ENCODE peak calls at places on chromosomes 11 and 22, in nine cellular contexts. X, C, O, L, E, G, A, T and V are unnamed samples.
A peak's percentile ranks its signal among the peaks of the same experiment; 100 is the strongest.

GRCh38 chr11:126391970-126392637 is 36.6 kb downstream of the ST3GAL4 start:
- DNase-seq in A (no peak), L (no peak), X (no peak), C (no peak), G (peak; percentile 83), O (no peak), T (no peak), E (peak; percentile 74), V (peak; percentile 76)

GRCh38 chr11:106889718-106890117 is 128.6 kb downstream of the GUCY1A2 start:
- DNase-seq in E (no peak), X (no peak), A (no peak), L (no peak), O (no peak), C (no peak), T (no peak), G (no peak), V (no peak)

GRCh38 chr22:42330953-42331525 is 60.6 kb upstream of the TCF20 start:
- DNase-seq in T (no peak), G (no peak), O (no peak), A (no peak), X (no peak), C (no peak), E (no peak), L (no peak), V (no peak)

GRCh38 chr11:76577199-76577920 is 93.2 kb downstream of the LRRC32 start:
- DNase-seq in T (no peak), E (peak; percentile 92), G (no peak), L (no peak), A (no peak), X (peak; percentile 89), C (peak; percentile 96), O (peak; percentile 95), V (peak; percentile 93)

GRCh38 chr11:57885298-57886035 is 123.9 kb downstream of the CTNND1 start:
- DNase-seq in T (no peak), O (no peak), X (peak; percentile 11), G (peak; percentile 12), C (peak; percentile 15), L (no peak), E (no peak), A (no peak), V (no peak)

GRCh38 chr11:36164522-36165250 is 124.5 kb downstream of the COMMD9 start:
- DNase-seq in A (no peak), G (no peak), E (no peak), X (peak; percentile 62), L (no peak), C (no peak), T (no peak), O (no peak), V (peak; percentile 61)

GRCh38 chr11:128380280-128380604 is 207.1 kb downstream of the ETS1 start:
- DNase-seq in O (no peak), E (no peak), C (no peak), X (peak; percentile 4), G (no peak), A (no peak), T (no peak), L (no peak), V (no peak)

GRCh38 chr11:109426442-109426841 is 4.5 kb downstream of the C11orf87 start:
- DNase-seq in T (no peak), L (no peak), E (no peak), O (no peak), G (no peak), A (no peak), X (peak; percentile 52), C (no peak), V (no peak)

GRCh38 chr22:19799322-19800190 is 39.0 kb downstream of the TBX1 start:
- DNase-seq in G (no peak), T (no peak), A (peak; percentile 41), E (no peak), C (peak; percentile 97), O (peak; percentile 53), L (no peak), X (peak; percentile 98), V (peak; percentile 85)

GRCh38 chr11:132943737-132944556 is 588.4 kb downstream of the OPCML start:
- DNase-seq in A (no peak), E (no peak), L (no peak), T (no peak), O (no peak), X (peak; percentile 42), G (peak; percentile 81), C (peak; percentile 63), V (peak; percentile 9)

GRCh38 chr22:29713156-29713715 is 6.6 kb upstream of the CABP7 start:
- DNase-seq in T (no peak), C (no peak), L (no peak), O (no peak), E (no peak), X (no peak), G (no peak), A (no peak), V (no peak)

GRCh38 chr11:88520391-88520790 is 182.9 kb upstream of the CTSC start:
- DNase-seq in O (no peak), A (no peak), X (peak; percentile 59), L (no peak), T (no peak), C (no peak), E (no peak), G (no peak), V (no peak)

GRCh38 chr11:62012451-62013265 is 45.2 kb upstream of the FTH1 start:
- DNase-seq in T (no peak), X (peak; percentile 39), A (no peak), E (no peak), G (no peak), L (no peak), O (peak; percentile 40), C (peak; percentile 24), V (peak; percentile 84)

GRCh38 chr11:93587858-93588581 is 44.8 kb upstream of the SMCO4 start:
- DNase-seq in C (no peak), X (no peak), O (no peak), A (no peak), E (no peak), T (no peak), L (no peak), G (no peak), V (no peak)

GRCh38 chr11:118735203-118735602 is 55.8 kb upstream of the TREH start:
- DNase-seq in E (no peak), O (no peak), C (no peak), T (no peak), L (no peak), A (no peak), X (no peak), G (no peak), V (no peak)

GRCh38 chr11:81359476-81359875 is 1374.2 kb downstream of the FAM181B start:
- DNase-seq in X (no peak), G (no peak), C (no peak), A (no peak), L (no peak), O (no peak), E (no peak), T (no peak), V (peak; percentile 26)

GRCh38 chr11:66283461-66284105 is 5.4 kb downstream of the YIF1A start:
- DNase-seq in G (peak; percentile 76), C (no peak), T (no peak), X (no peak), O (no peak), A (no peak), E (no peak), L (no peak), V (no peak)

GRCh38 chr11:15923169-15923568 is 433.2 kb downstream of the SOX6 start:
- DNase-seq in C (no peak), G (peak; percentile 60), O (no peak), A (no peak), T (no peak), E (no peak), L (no peak), X (no peak), V (no peak)

GRCh38 chr11:80239217-80239616 is 798.4 kb upstream of the TENM4 start:
- DNase-seq in C (no peak), E (no peak), X (no peak), L (no peak), G (no peak), T (no peak), A (no peak), O (no peak), V (no peak)

GRCh38 chr11:4672470-4672869 is 25.2 kb downstream of the OR51E2 start:
- DNase-seq in T (no peak), E (no peak), G (no peak), A (no peak), X (peak; percentile 10), L (no peak), C (no peak), O (peak; percentile 58), V (no peak)

GRCh38 chr22:29813563-29813962 is 24.5 kb downstream of the ASCC2 start:
- DNase-seq in L (no peak), G (peak; percentile 56), A (no peak), C (no peak), O (no peak), T (no peak), X (peak; percentile 86), E (no peak), V (no peak)

GRCh38 chr11:109309153-109309552 is 112.8 kb upstream of the C11orf87 start:
- DNase-seq in E (no peak), L (no peak), X (no peak), G (no peak), O (peak; percentile 6), C (peak; percentile 5), A (no peak), T (no peak), V (no peak)

GRCh38 chr11:45725121-45725520 is 59.7 kb upstream of the CHST1 start:
- DNase-seq in A (no peak), E (no peak), T (no peak), G (no peak), X (no peak), L (no peak), C (no peak), O (no peak), V (no peak)

GRCh38 chr11:70292166-70292565 is 21.7 kb downstream of the PPFIA1 start:
- DNase-seq in L (no peak), T (no peak), X (no peak), O (no peak), E (no peak), A (no peak), C (no peak), G (no peak), V (no peak)